ENCODE peak calls at places on chromosome 6, in nine cellular contexts. F, B, Z, S, P, W, T, L and K are unnamed samples.

GRCh38 chr6:23754197-23754596 is 371.8 kb upstream of the NRSN1 start:
- DNase-seq in W (no peak), B (no peak), F (no peak), S (no peak), P (no peak), Z (no peak), L (no peak), T (no peak), K (no peak)

GRCh38 chr6:25205629-25206028 is 73.5 kb upstream of the CARMIL1 start:
- DNase-seq in P (no peak), F (no peak), L (no peak), W (no peak), Z (no peak), S (no peak), T (no peak), B (no peak), K (no peak)

GRCh38 chr6:139406577-139407343 is 32.3 kb upstream of the CITED2 start:
- DNase-seq in F (no peak), W (no peak), L (no peak), B (no peak), P (no peak), T (no peak), Z (no peak), S (no peak), K (no peak)

GRCh38 chr6:12173670-12174069 is 116.5 kb upstream of the EDN1 start:
- DNase-seq in L (no peak), Z (no peak), W (no peak), B (no peak), T (no peak), F (no peak), S (no peak), P (peak), K (no peak)

GRCh38 chr6:38176797-38177751 is 357.5 kb downstream of the ZFAND3 start:
- DNase-seq in F (no peak), T (peak), S (no peak), L (no peak), W (peak), P (no peak), Z (no peak), B (no peak), K (no peak)

GRCh38 chr6:135703621-135704020 is 147.9 kb upstream of the PDE7B start:
- DNase-seq in P (peak), L (peak), Z (no peak), F (no peak), W (no peak), B (no peak), S (no peak), T (no peak), K (no peak)

GRCh38 chr6:29107758-29108157 is at the start of gene OR2J3:
- DNase-seq in L (no peak), Z (no peak), W (no peak), P (no peak), T (no peak), B (no peak), S (no peak), F (no peak), K (no peak)

GRCh38 chr6:73452107-73452461 is at the start of gene CGAS:
- DNase-seq in L (peak), Z (peak), B (peak), F (peak), S (no peak), W (peak), T (peak), P (peak), K (peak)

GRCh38 chr6:34181903-34182302 is 36.0 kb upstream of the GRM4 start:
- DNase-seq in T (no peak), W (no peak), S (no peak), B (no peak), F (no peak), L (no peak), Z (no peak), P (no peak), K (no peak)

GRCh38 chr6:56483929-56484328 is 158.8 kb downstream of the DST start:
- DNase-seq in L (no peak), S (no peak), P (peak), B (peak), W (no peak), Z (no peak), F (no peak), T (peak), K (no peak)

GRCh38 chr6:23403458-23403857 is 722.6 kb upstream of the NRSN1 start:
- DNase-seq in P (peak), T (no peak), Z (no peak), L (no peak), W (no peak), F (no peak), B (no peak), S (no peak), K (no peak)

GRCh38 chr6:39688494-39688893 is 36.7 kb downstream of the KIF6 start:
- DNase-seq in B (peak), S (no peak), Z (no peak), L (no peak), T (peak), W (no peak), P (peak), F (no peak), K (no peak)

GRCh38 chr6:3258720-3259490 is at the start of gene PSMG4:
- DNase-seq in L (peak), T (peak), P (peak), S (peak), Z (peak), W (peak), B (peak), F (peak), K (peak)

GRCh38 chr6:160461641-160462040 is 113.5 kb downstream of the SLC22A3 start:
- DNase-seq in W (no peak), L (no peak), B (peak), P (peak), Z (no peak), F (no peak), S (no peak), T (peak), K (no peak)

GRCh38 chr6:2482773-2483172 is 237.4 kb upstream of the GMDS start:
- DNase-seq in P (no peak), Z (no peak), S (no peak), W (no peak), B (no peak), L (no peak), F (no peak), T (no peak), K (no peak)

GRCh38 chr6:37127961-37128862 is 41.7 kb upstream of the PIM1 start:
- DNase-seq in T (peak), L (no peak), W (no peak), S (no peak), P (peak), B (peak), Z (no peak), F (no peak), K (no peak)

GRCh38 chr6:154482858-154483257 is 27.6 kb downstream of the CNKSR3 start:
- DNase-seq in B (no peak), W (no peak), Z (no peak), L (no peak), P (peak), T (peak), S (no peak), F (no peak), K (no peak)

GRCh38 chr6:152301806-152302568 is 335.2 kb downstream of the SYNE1 start:
- DNase-seq in L (peak), W (peak), Z (peak), P (peak), B (peak), T (peak), F (peak), S (peak), K (peak)

GRCh38 chr6:70601014-70601413 is 34.3 kb downstream of the SDHAF4 start:
- DNase-seq in F (no peak), L (no peak), P (no peak), Z (no peak), S (no peak), B (no peak), T (no peak), W (no peak), K (no peak)

GRCh38 chr6:57329933-57330332 is 12.5 kb downstream of the PRIM2 start:
- DNase-seq in W (no peak), F (no peak), Z (no peak), S (no peak), B (no peak), T (no peak), P (no peak), L (no peak), K (no peak)

GRCh38 chr6:17865798-17866725 is 121.4 kb downstream of the KIF13A start:
- DNase-seq in B (peak), W (peak), S (no peak), L (no peak), Z (no peak), T (peak), F (no peak), P (peak), K (no peak)

GRCh38 chr6:99219788-99220187 is 129.7 kb downstream of the FAXC start:
- DNase-seq in F (peak), L (peak), P (no peak), W (no peak), S (no peak), B (no peak), Z (no peak), T (no peak), K (peak)

GRCh38 chr6:75368151-75368779 is 83.7 kb upstream of the TMEM30A start:
- DNase-seq in L (peak), S (peak), Z (no peak), P (peak), T (peak), B (no peak), F (peak), W (peak), K (no peak)

GRCh38 chr6:107634147-107635057 is 144.5 kb downstream of the SOBP start:
- DNase-seq in F (peak), L (peak), B (no peak), T (no peak), W (no peak), P (peak), S (no peak), Z (no peak), K (peak)

GRCh38 chr6:33278392-33278741 is 1.4 kb downstream of the B3GALT4 start:
- DNase-seq in P (peak), Z (no peak), F (no peak), L (no peak), T (no peak), B (no peak), S (no peak), W (no peak), K (no peak)

DNA sequence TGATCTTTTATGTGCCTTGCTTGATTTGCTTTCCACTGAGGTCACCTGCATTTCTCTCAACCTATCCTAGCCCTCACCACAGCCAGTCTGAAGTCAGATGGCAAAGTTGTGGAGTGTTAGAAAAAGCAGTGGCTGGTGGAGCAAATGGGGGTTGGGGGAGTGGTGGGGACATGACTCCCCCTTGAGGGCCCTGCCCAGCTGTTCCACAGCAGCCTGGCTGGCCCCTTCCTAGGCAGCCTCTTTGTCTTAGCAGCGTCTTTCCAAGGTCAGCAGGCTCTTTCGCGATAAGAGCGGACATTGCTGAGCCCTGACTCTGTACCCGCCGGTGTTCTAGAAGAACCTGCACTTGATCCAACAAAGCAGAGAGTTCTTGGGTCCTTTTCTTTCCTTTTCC is 56.0 kb upstream of the TAGAP start:
- DNase-seq in L (no peak), F (no peak), B (no peak), S (peak), Z (no peak), T (no peak), W (no peak), P (no peak), K (no peak)
- TF ChIP-seq CTCF in L (no peak), F (no peak), B (no peak), S (no peak), Z (no peak), T (no peak), W (no peak), P (no peak), K (no peak)

DNA sequence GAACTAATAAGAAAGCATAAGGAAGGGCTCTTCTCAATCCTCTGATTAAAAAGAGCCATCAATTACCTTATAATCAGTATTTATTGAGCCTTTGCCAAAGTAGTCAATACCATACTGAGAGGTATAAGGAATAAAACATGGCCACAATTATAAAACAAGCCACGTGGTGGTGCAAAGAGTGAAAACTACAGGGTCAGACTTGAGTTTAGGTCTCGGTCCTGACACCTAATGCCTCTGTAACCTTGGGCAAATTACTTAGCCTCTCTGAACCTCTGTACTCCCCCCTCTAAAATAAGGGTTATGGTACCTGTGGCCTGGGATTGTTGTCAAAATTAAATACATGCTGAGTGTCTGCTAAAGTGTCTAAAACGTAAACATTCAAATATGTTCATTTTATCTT is 11.8 kb downstream of the TRIM10 start:
- DNase-seq in F (no peak), S (no peak), Z (no peak), W (no peak), P (no peak), T (no peak), B (no peak), L (no peak), K (no peak)
- TF ChIP-seq CTCF in F (no peak), S (no peak), Z (no peak), W (no peak), P (no peak), T (no peak), B (no peak), L (no peak), K (no peak)

DNA sequence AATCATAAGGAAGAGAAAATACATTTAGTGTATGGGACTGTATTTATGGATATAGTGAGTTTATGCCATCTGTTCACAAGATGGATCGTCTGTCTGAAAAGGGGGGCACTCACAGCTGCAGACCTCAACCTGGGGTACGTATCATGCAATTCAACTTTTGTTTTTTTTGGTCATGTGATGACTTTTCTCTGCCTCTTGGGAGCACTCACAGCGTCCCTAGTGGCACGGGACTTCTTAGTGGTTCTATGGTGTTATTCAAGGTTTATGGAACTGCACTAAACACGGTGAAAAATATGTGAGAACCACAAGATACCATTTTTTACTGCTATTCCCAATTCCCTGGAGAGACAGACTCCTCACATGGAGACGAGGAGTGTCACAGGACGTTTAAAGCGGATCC is 60.4 kb upstream of the MPC1 start:
- DNase-seq in Z (no peak), F (no peak), P (no peak), B (no peak), T (no peak), W (no peak), L (no peak), S (no peak), K (no peak)
- TF ChIP-seq CTCF in Z (no peak), F (no peak), P (no peak), B (no peak), T (no peak), W (no peak), L (no peak), S (no peak), K (no peak)

GRCh38 chr6:43306086-43306485 is 2.5 kb downstream of the CRIP3 start:
- DNase-seq in S (no peak), F (no peak), W (no peak), T (no peak), B (no peak), L (no peak), Z (no peak), P (no peak), K (no peak)

GRCh38 chr6:43308990-43309477 is 408 bp upstream of the CRIP3 start:
- DNase-seq in Z (no peak), B (no peak), S (no peak), P (no peak), T (no peak), F (no peak), W (no peak), L (no peak), K (no peak)

GRCh38 chr6:43310137-43310536 is 1.5 kb upstream of the CRIP3 start:
- DNase-seq in T (no peak), L (no peak), Z (no peak), F (no peak), W (no peak), B (no peak), P (no peak), S (no peak), K (no peak)

GRCh38 chr6:43307451-43308100 is 1.1 kb downstream of the CRIP3 start:
- DNase-seq in B (no peak), F (no peak), P (no peak), W (no peak), T (no peak), L (no peak), S (no peak), Z (no peak), K (no peak)

GRCh38 chr6:43308101-43308989 is at the start of gene CRIP3:
- DNase-seq in Z (peak), P (peak), W (no peak), F (peak), T (no peak), S (peak), L (peak), B (no peak), K (no peak)
- TF ChIP-seq CTCF in Z (peak), P (no peak), W (no peak), F (no peak), T (peak), S (no peak), L (no peak), B (peak), K (peak)